ENCODE peak calls at places on chromosomes 5 and 9, in four cellular contexts. One of them, this sample, is unnamed.

GRCh38 chr9:68619056-68619455 is 78.4 kb upstream of the TMEM252 start:
- DNase-seq in stimulated activated CD8-positive, alpha-beta memory T cell treated with anti-CD3 and anti-CD28 coated beads, Interleukin-7, amount 100 ng/mL, for 4 hours: no peak
- DNase-seq in astrocyte of the spinal cord: no peak
- DNase-seq in HCT116: no peak
- DNase-seq in this sample: no peak

GRCh38 chr5:138640138-138640537 is 64.9 kb upstream of the HSPA9 start:
- DNase-seq in HCT116: no peak
- DNase-seq in stimulated activated CD8-positive, alpha-beta memory T cell treated with anti-CD3 and anti-CD28 coated beads, Interleukin-7, amount 100 ng/mL, for 4 hours: no peak
- DNase-seq in astrocyte of the spinal cord: no peak
- DNase-seq in this sample: no peak

GRCh38 chr9:20043461-20043860 is 254.6 kb upstream of the SLC24A2 start:
- DNase-seq in HCT116: no peak
- DNase-seq in astrocyte of the spinal cord: no peak
- DNase-seq in stimulated activated CD8-positive, alpha-beta memory T cell treated with anti-CD3 and anti-CD28 coated beads, Interleukin-7, amount 100 ng/mL, for 4 hours: no peak
- DNase-seq in this sample: no peak

GRCh38 chr9:38079410-38080105 is 10.5 kb upstream of the SHB start:
- DNase-seq in astrocyte of the spinal cord: peak; percentile 64
- DNase-seq in stimulated activated CD8-positive, alpha-beta memory T cell treated with anti-CD3 and anti-CD28 coated beads, Interleukin-7, amount 100 ng/mL, for 4 hours: no peak
- DNase-seq in HCT116: no peak
- DNase-seq in this sample: peak; percentile 90

GRCh38 chr9:38059233-38059936 is 9.6 kb downstream of the SHB start:
- DNase-seq in astrocyte of the spinal cord: peak; percentile 43
- DNase-seq in stimulated activated CD8-positive, alpha-beta memory T cell treated with anti-CD3 and anti-CD28 coated beads, Interleukin-7, amount 100 ng/mL, for 4 hours: no peak
- DNase-seq in HCT116: no peak
- DNase-seq in this sample: peak; percentile 92

GRCh38 chr5:35919191-35919590 is 19.2 kb downstream of the CAPSL start:
- DNase-seq in HCT116: no peak
- DNase-seq in stimulated activated CD8-positive, alpha-beta memory T cell treated with anti-CD3 and anti-CD28 coated beads, Interleukin-7, amount 100 ng/mL, for 4 hours: no peak
- DNase-seq in astrocyte of the spinal cord: peak; percentile 62
- DNase-seq in this sample: no peak

GRCh38 chr5:151231359-151231758 is 7.5 kb upstream of the CCDC69 start:
- DNase-seq in stimulated activated CD8-positive, alpha-beta memory T cell treated with anti-CD3 and anti-CD28 coated beads, Interleukin-7, amount 100 ng/mL, for 4 hours: no peak
- DNase-seq in astrocyte of the spinal cord: no peak
- DNase-seq in HCT116: no peak
- DNase-seq in this sample: no peak

GRCh38 chr5:169914766-169915165 is 65.5 kb downstream of the INSYN2B start:
- DNase-seq in astrocyte of the spinal cord: peak; percentile 74
- DNase-seq in stimulated activated CD8-positive, alpha-beta memory T cell treated with anti-CD3 and anti-CD28 coated beads, Interleukin-7, amount 100 ng/mL, for 4 hours: no peak
- DNase-seq in HCT116: no peak
- DNase-seq in this sample: peak; percentile 41

GRCh38 chr9:94533155-94533554 is 21.7 kb upstream of the PCAT7 start:
- DNase-seq in HCT116: no peak
- DNase-seq in stimulated activated CD8-positive, alpha-beta memory T cell treated with anti-CD3 and anti-CD28 coated beads, Interleukin-7, amount 100 ng/mL, for 4 hours: no peak
- DNase-seq in astrocyte of the spinal cord: no peak
- DNase-seq in this sample: no peak

GRCh38 chr5:37696190-37697021 is 143.4 kb downstream of the GDNF start:
- DNase-seq in HCT116: peak; percentile 78
- DNase-seq in stimulated activated CD8-positive, alpha-beta memory T cell treated with anti-CD3 and anti-CD28 coated beads, Interleukin-7, amount 100 ng/mL, for 4 hours: no peak
- DNase-seq in astrocyte of the spinal cord: peak; percentile 74
- DNase-seq in this sample: peak; percentile 17

GRCh38 chr5:73816656-73817420 is 190.8 kb downstream of the ARHGEF28 start:
- DNase-seq in stimulated activated CD8-positive, alpha-beta memory T cell treated with anti-CD3 and anti-CD28 coated beads, Interleukin-7, amount 100 ng/mL, for 4 hours: no peak
- DNase-seq in astrocyte of the spinal cord: peak; percentile 69
- DNase-seq in HCT116: no peak
- DNase-seq in this sample: no peak

GRCh38 chr9:37036237-37037136 is 2.4 kb upstream of the PAX5 start:
- DNase-seq in astrocyte of the spinal cord: peak; percentile 26
- DNase-seq in stimulated activated CD8-positive, alpha-beta memory T cell treated with anti-CD3 and anti-CD28 coated beads, Interleukin-7, amount 100 ng/mL, for 4 hours: peak; percentile 39
- DNase-seq in HCT116: no peak
- DNase-seq in this sample: peak; percentile 29

GRCh38 chr9:128370752-128371621 is at the start of gene URM1:
- DNase-seq in stimulated activated CD8-positive, alpha-beta memory T cell treated with anti-CD3 and anti-CD28 coated beads, Interleukin-7, amount 100 ng/mL, for 4 hours: peak; percentile 96
- DNase-seq in astrocyte of the spinal cord: peak; percentile 98
- DNase-seq in HCT116: peak; percentile 88
- DNase-seq in this sample: peak; percentile 96

GRCh38 chr5:13991365-13991764 is 46.9 kb upstream of the DNAH5 start:
- DNase-seq in stimulated activated CD8-positive, alpha-beta memory T cell treated with anti-CD3 and anti-CD28 coated beads, Interleukin-7, amount 100 ng/mL, for 4 hours: no peak
- DNase-seq in HCT116: no peak
- DNase-seq in astrocyte of the spinal cord: no peak
- DNase-seq in this sample: no peak

GRCh38 chr5:115349001-115349817 is 52.8 kb upstream of the CCDC112 start:
- DNase-seq in astrocyte of the spinal cord: peak; percentile 89
- DNase-seq in HCT116: peak; percentile 36
- DNase-seq in stimulated activated CD8-positive, alpha-beta memory T cell treated with anti-CD3 and anti-CD28 coated beads, Interleukin-7, amount 100 ng/mL, for 4 hours: no peak
- DNase-seq in this sample: peak; percentile 86

GRCh38 chr9:35114113-35114847 is 1.4 kb downstream of the ATOSB start:
- DNase-seq in HCT116: peak; percentile 51
- DNase-seq in stimulated activated CD8-positive, alpha-beta memory T cell treated with anti-CD3 and anti-CD28 coated beads, Interleukin-7, amount 100 ng/mL, for 4 hours: peak; percentile 56
- DNase-seq in astrocyte of the spinal cord: peak; percentile 97
- DNase-seq in this sample: peak; percentile 94

This sample was measured in dermis blood vessel endothelial cell.